ENCODE peak calls at places on chromosomes 2 and 18, in ten cellular contexts. One of them, this sample, is unnamed.

GRCh38 chr2:221612171-221612570 is 40.1 kb upstream of the EPHA4 start:
- DNase-seq in A549: no peak
- DNase-seq in uterus: no peak
- DNase-seq in neuronal stem cell: no peak
- DNase-seq in mammary epithelial cell: no peak
- DNase-seq in thyroid gland: no peak
- DNase-seq in endodermal cell: no peak
- DNase-seq in heart right ventricle: no peak
- DNase-seq in aorta: no peak
- DNase-seq in astrocyte: no peak
- DNase-seq in this sample: no peak

GRCh38 chr2:159758239-159758638 is 39.8 kb downstream of the CD302 start:
- DNase-seq in mammary epithelial cell: no peak
- DNase-seq in endodermal cell: no peak
- DNase-seq in heart right ventricle: no peak
- DNase-seq in A549: no peak
- DNase-seq in uterus: no peak
- DNase-seq in aorta: no peak
- DNase-seq in neuronal stem cell: no peak
- DNase-seq in astrocyte: no peak
- DNase-seq in thyroid gland: no peak
- DNase-seq in this sample: no peak

GRCh38 chr2:60499651-60500300 is 53.7 kb downstream of the BCL11A start:
- DNase-seq in thyroid gland: no peak
- DNase-seq in aorta: no peak
- DNase-seq in uterus: no peak
- DNase-seq in A549: no peak
- DNase-seq in endodermal cell: no peak
- DNase-seq in astrocyte: no peak
- DNase-seq in heart right ventricle: peak; percentile 56
- DNase-seq in mammary epithelial cell: peak; percentile 75
- DNase-seq in neuronal stem cell: no peak
- DNase-seq in this sample: no peak

GRCh38 chr18:77022556-77022955 is 110.0 kb downstream of the MBP start:
- DNase-seq in neuronal stem cell: no peak
- DNase-seq in thyroid gland: no peak
- DNase-seq in heart right ventricle: no peak
- DNase-seq in astrocyte: no peak
- DNase-seq in mammary epithelial cell: no peak
- DNase-seq in aorta: no peak
- DNase-seq in endodermal cell: no peak
- DNase-seq in A549: no peak
- DNase-seq in uterus: no peak
- DNase-seq in this sample: no peak

GRCh38 chr2:218517434-218518206 is 50.5 kb downstream of the USP37 start:
- DNase-seq in A549: no peak
- DNase-seq in endodermal cell: no peak
- DNase-seq in astrocyte: no peak
- DNase-seq in uterus: no peak
- DNase-seq in neuronal stem cell: no peak
- DNase-seq in heart right ventricle: no peak
- DNase-seq in mammary epithelial cell: no peak
- DNase-seq in thyroid gland: no peak
- DNase-seq in aorta: no peak
- DNase-seq in this sample: no peak

GRCh38 chr2:209663149-209663548 is 108.5 kb upstream of the UNC80 start:
- DNase-seq in mammary epithelial cell: no peak
- DNase-seq in heart right ventricle: no peak
- DNase-seq in thyroid gland: no peak
- DNase-seq in neuronal stem cell: no peak
- DNase-seq in A549: no peak
- DNase-seq in aorta: no peak
- DNase-seq in endodermal cell: no peak
- DNase-seq in astrocyte: peak; percentile 42
- DNase-seq in uterus: no peak
- DNase-seq in this sample: no peak

GRCh38 chr18:9638886-9639285 is 24.5 kb upstream of the PPP4R1 start:
- DNase-seq in A549: no peak
- DNase-seq in aorta: no peak
- DNase-seq in endodermal cell: no peak
- DNase-seq in astrocyte: no peak
- DNase-seq in thyroid gland: no peak
- DNase-seq in uterus: no peak
- DNase-seq in heart right ventricle: no peak
- DNase-seq in neuronal stem cell: no peak
- DNase-seq in mammary epithelial cell: peak; percentile 67
- DNase-seq in this sample: no peak

GRCh38 chr18:29174891-29175290 is 998.0 kb upstream of the CDH2 start:
- DNase-seq in endodermal cell: no peak
- DNase-seq in neuronal stem cell: no peak
- DNase-seq in astrocyte: peak; percentile 58
- DNase-seq in mammary epithelial cell: no peak
- DNase-seq in uterus: no peak
- DNase-seq in aorta: no peak
- DNase-seq in A549: no peak
- DNase-seq in heart right ventricle: no peak
- DNase-seq in thyroid gland: no peak
- DNase-seq in this sample: no peak

GRCh38 chr18:23136326-23137092 is 1.2 kb downstream of the CABLES1 start:
- DNase-seq in endodermal cell: peak; percentile 76
- DNase-seq in neuronal stem cell: peak; percentile 23
- DNase-seq in heart right ventricle: peak; percentile 57
- DNase-seq in mammary epithelial cell: peak; percentile 40
- DNase-seq in aorta: peak; percentile 86
- DNase-seq in astrocyte: peak; percentile 32
- DNase-seq in A549: no peak
- DNase-seq in uterus: peak; percentile 52
- DNase-seq in thyroid gland: peak; percentile 70
- DNase-seq in this sample: no peak

GRCh38 chr2:191582355-191582754 is 95.6 kb upstream of the NABP1 start:
- DNase-seq in heart right ventricle: no peak
- DNase-seq in uterus: no peak
- DNase-seq in A549: peak; percentile 12
- DNase-seq in endodermal cell: no peak
- DNase-seq in aorta: no peak
- DNase-seq in neuronal stem cell: no peak
- DNase-seq in astrocyte: peak; percentile 75
- DNase-seq in mammary epithelial cell: peak; percentile 77
- DNase-seq in thyroid gland: no peak
- DNase-seq in this sample: no peak

GRCh38 chr2:105438104-105438929 is 39.5 kb upstream of the FHL2 start:
- DNase-seq in neuronal stem cell: no peak
- DNase-seq in mammary epithelial cell: no peak
- DNase-seq in heart right ventricle: peak; percentile 72
- DNase-seq in endodermal cell: no peak
- DNase-seq in A549: no peak
- DNase-seq in thyroid gland: no peak
- DNase-seq in uterus: peak; percentile 25
- DNase-seq in astrocyte: peak; percentile 56
- DNase-seq in aorta: no peak
- DNase-seq in this sample: no peak

GRCh38 chr2:14234911-14235310 is 397.6 kb upstream of the LRATD1 start:
- DNase-seq in astrocyte: no peak
- DNase-seq in A549: no peak
- DNase-seq in neuronal stem cell: no peak
- DNase-seq in heart right ventricle: no peak
- DNase-seq in aorta: no peak
- DNase-seq in mammary epithelial cell: no peak
- DNase-seq in thyroid gland: no peak
- DNase-seq in endodermal cell: no peak
- DNase-seq in uterus: no peak
- DNase-seq in this sample: no peak

GRCh38 chr2:160338891-160339290 is 138.8 kb upstream of the ITGB6 start:
- DNase-seq in endodermal cell: peak; percentile 58
- DNase-seq in uterus: peak; percentile 64
- DNase-seq in thyroid gland: peak; percentile 8
- DNase-seq in A549: no peak
- DNase-seq in mammary epithelial cell: no peak
- DNase-seq in aorta: no peak
- DNase-seq in astrocyte: peak; percentile 26
- DNase-seq in heart right ventricle: peak; percentile 20
- DNase-seq in neuronal stem cell: no peak
- DNase-seq in this sample: no peak

GRCh38 chr2:20594048-20594750 is 56.7 kb downstream of the HS1BP3 start:
- DNase-seq in mammary epithelial cell: no peak
- DNase-seq in heart right ventricle: peak; percentile 1
- DNase-seq in thyroid gland: no peak
- DNase-seq in astrocyte: no peak
- DNase-seq in A549: no peak
- DNase-seq in aorta: no peak
- DNase-seq in neuronal stem cell: no peak
- DNase-seq in uterus: no peak
- DNase-seq in endodermal cell: peak; percentile 36
- DNase-seq in this sample: no peak

DNA sequence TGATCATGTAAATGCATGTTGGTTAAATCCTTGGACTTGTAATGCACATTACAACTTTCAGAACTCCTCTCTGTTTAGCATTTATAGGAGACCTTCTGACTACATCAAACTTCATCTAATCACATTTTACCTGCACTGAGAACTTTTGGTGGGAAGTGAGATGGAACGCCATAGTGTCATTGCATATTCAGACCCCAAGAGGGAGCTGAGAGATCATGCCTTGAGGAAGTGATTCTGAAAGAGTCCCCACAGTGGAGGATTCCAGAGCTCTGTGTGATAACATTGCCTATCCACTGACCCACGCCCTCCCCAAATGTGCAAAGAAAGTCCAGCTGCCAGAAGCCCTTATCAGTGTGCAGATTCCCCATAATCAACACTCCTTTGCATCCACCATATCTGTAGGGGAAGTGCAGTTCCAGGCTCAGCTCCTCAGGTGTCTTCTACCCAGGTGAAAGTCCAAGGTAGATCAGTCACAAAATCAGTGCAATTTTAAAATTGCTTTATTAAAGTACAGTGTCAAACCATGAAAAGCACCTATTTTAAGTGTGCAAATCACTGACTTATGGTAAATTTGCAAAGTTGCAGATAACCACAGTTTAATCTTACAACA is 212.4 kb downstream of the RPIA start:
- DNase-seq in thyroid gland: no peak
- DNase-seq in mammary epithelial cell: peak; percentile 24
- DNase-seq in aorta: no peak
- DNase-seq in uterus: no peak
- DNase-seq in neuronal stem cell: peak; percentile 57
- DNase-seq in A549: peak; percentile 13
- DNase-seq in astrocyte: no peak
- DNase-seq in heart right ventricle: no peak
- DNase-seq in endodermal cell: no peak
- DNase-seq in this sample: no peak
- H3K4me1 ChIP-seq in thyroid gland: no peaks in the 10 kb centered on the region
- H3K4me1 ChIP-seq in mammary epithelial cell: no peaks in the 10 kb centered on the region
- H3K4me1 ChIP-seq in aorta: no peaks in the 10 kb centered on the region
- H3K4me1 ChIP-seq in uterus: no peaks in the 10 kb centered on the region
- H3K4me1 ChIP-seq in neuronal stem cell: no peaks in the 10 kb centered on the region
- H3K4me1 ChIP-seq in A549: no peaks in the 10 kb centered on the region
- H3K4me1 ChIP-seq in astrocyte: no peaks in the 10 kb centered on the region
- H3K4me1 ChIP-seq in heart right ventricle: no peaks in the 10 kb centered on the region
- H3K4me1 ChIP-seq in endodermal cell: no peaks in the 10 kb centered on the region
- H3K4me1 ChIP-seq in this sample: no peaks in the 10 kb centered on the region

DNA sequence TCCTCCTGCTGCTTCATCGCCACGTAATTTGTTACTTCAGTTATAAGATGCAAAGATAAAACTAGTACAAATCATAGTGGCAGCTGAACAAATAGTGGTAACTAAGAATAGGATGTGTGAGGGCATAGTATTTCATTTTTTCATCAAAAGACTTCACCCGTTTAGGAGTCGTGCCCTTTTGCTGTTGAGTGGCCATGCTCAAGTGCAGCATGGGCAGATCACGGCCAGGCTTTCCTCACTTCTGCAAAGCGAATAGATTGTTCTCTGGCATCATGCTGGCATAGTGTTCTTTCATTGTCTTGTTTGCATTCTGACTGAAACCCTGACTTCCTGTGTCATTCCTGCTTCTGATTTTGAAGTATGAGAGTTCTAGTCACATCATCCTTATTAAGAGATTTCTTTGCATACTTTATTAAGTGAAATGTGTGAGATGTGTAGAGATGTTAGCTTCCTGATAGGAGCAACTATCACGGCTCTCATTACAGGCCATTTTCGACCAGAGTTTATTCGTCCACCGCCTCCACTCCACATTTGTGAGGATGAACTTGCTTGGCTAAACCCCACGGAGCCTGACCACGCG is 11.8 kb downstream of the CNOT11 start:
- DNase-seq in uterus: no peak
- DNase-seq in thyroid gland: no peak
- DNase-seq in neuronal stem cell: no peak
- DNase-seq in endodermal cell: no peak
- DNase-seq in aorta: no peak
- DNase-seq in heart right ventricle: no peak
- DNase-seq in astrocyte: no peak
- DNase-seq in mammary epithelial cell: no peak
- DNase-seq in A549: no peak
- DNase-seq in this sample: no peak
- H3K27ac ChIP-seq in uterus: no peak overlapping the region
- H3K27ac ChIP-seq in thyroid gland: no peak overlapping the region
- H3K27ac ChIP-seq in neuronal stem cell: no peak overlapping the region
- H3K27ac ChIP-seq in endodermal cell: no peak overlapping the region
- H3K27ac ChIP-seq in aorta: no peak overlapping the region
- H3K27ac ChIP-seq in heart right ventricle: peak overlapping the region; percentile 67
- H3K27ac ChIP-seq in astrocyte: no peak overlapping the region
- H3K27ac ChIP-seq in mammary epithelial cell: no peak overlapping the region
- H3K27ac ChIP-seq in A549: no peak overlapping the region
- H3K27ac ChIP-seq in this sample: no peak overlapping the region

GRCh38 chr2:73107211-73107926 is 5.4 kb downstream of the RAB11FIP5 start:
- DNase-seq in uterus: peak; percentile 18
- DNase-seq in mammary epithelial cell: no peak
- DNase-seq in thyroid gland: peak; percentile 29
- DNase-seq in heart right ventricle: peak; percentile 45
- DNase-seq in aorta: peak; percentile 71
- DNase-seq in neuronal stem cell: no peak
- DNase-seq in endodermal cell: peak; percentile 31
- DNase-seq in A549: no peak
- DNase-seq in astrocyte: no peak
- DNase-seq in this sample: peak; percentile 33
- H3K4me1 ChIP-seq in uterus: peaks cover 4% of the 10 kb centered on the region
- H3K4me1 ChIP-seq in mammary epithelial cell: peaks cover 16% of the 10 kb centered on the region
- H3K4me1 ChIP-seq in thyroid gland: peaks cover 41% of the 10 kb centered on the region
- H3K4me1 ChIP-seq in heart right ventricle: peaks cover 47% of the 10 kb centered on the region
- H3K4me1 ChIP-seq in aorta: no peaks in the 10 kb centered on the region
- H3K4me1 ChIP-seq in neuronal stem cell: peaks cover 8% of the 10 kb centered on the region
- H3K4me1 ChIP-seq in endodermal cell: peaks cover 3% of the 10 kb centered on the region
- H3K4me1 ChIP-seq in A549: peaks cover 14% of the 10 kb centered on the region
- H3K4me1 ChIP-seq in astrocyte: peaks cover 38% of the 10 kb centered on the region
- H3K4me1 ChIP-seq in this sample: peaks cover 21% of the 10 kb centered on the region

DNA sequence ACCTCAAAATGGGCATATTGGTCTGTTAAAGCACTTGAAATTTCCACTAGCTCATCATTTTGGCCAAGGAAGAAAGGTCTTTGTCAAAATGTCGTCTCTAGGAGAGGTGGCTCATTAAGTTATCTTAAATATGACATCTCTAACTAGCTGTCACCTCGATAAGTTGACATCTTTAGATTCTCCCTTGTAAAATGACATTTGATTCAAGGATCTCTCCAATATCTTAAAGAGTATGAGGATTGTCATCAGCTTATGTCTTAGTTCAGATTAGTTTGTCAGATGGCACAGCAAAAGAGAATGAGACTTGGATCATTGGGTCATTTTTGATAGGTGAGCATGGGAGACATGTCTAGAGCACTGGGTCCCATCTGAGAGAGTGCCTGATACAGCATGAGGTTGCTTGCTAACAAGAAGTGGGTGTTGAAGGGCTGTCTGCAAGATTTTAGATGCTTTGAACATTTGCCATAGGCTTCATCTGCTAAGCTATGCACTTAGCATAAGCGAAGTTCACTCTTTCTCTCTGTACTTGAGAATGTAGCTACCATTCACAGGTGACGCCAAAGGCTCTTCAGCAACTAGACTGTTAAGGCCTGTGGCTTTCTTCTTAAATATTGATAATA is 12.9 kb downstream of the PTPRM start:
- DNase-seq in uterus: no peak
- DNase-seq in heart right ventricle: no peak
- DNase-seq in astrocyte: no peak
- DNase-seq in mammary epithelial cell: no peak
- DNase-seq in neuronal stem cell: no peak
- DNase-seq in aorta: no peak
- DNase-seq in A549: no peak
- DNase-seq in thyroid gland: no peak
- DNase-seq in endodermal cell: no peak
- DNase-seq in this sample: no peak
- H3K27ac ChIP-seq in uterus: no peak overlapping the region
- H3K27ac ChIP-seq in heart right ventricle: no peak overlapping the region
- H3K27ac ChIP-seq in astrocyte: no peak overlapping the region
- H3K27ac ChIP-seq in mammary epithelial cell: no peak overlapping the region
- H3K27ac ChIP-seq in neuronal stem cell: no peak overlapping the region
- H3K27ac ChIP-seq in aorta: no peak overlapping the region
- H3K27ac ChIP-seq in A549: peak overlapping the region; percentile 51
- H3K27ac ChIP-seq in thyroid gland: no peak overlapping the region
- H3K27ac ChIP-seq in endodermal cell: no peak overlapping the region
- H3K27ac ChIP-seq in this sample: no peak overlapping the region